ENCODE peak calls at places on chromosomes 16 and 17, in seven cellular contexts. B is fibroblast of lung, E is neural progenitor cell, H is HCT116, Q is H9, P is SK-N-SH, C is GM12878. A is an unnamed sample.

GRCh38 chr17:20281860-20282259 is 185.5 kb downstream of the LGALS9B start:
- DNase-seq in B (no peak), E (no peak), H (no peak), Q (no peak), P (no peak), C (no peak), A (no peak)

GRCh38 chr17:69088643-69089200 is 28.0 kb upstream of the ABCA9 start:
- DNase-seq in B (no peak), E (no peak), H (no peak), Q (no peak), P (no peak), C (no peak), A (no peak)

GRCh38 chr16:86697715-86698114 is 119.4 kb downstream of the FOXL1 start:
- DNase-seq in B (peak), E (no peak), H (no peak), Q (no peak), P (no peak), C (no peak), A (no peak)

GRCh38 chr16:4521971-4522623 is 16.5 kb downstream of the CDIP1 start:
- DNase-seq in B (peak), E (peak), H (no peak), Q (peak), P (peak), C (no peak), A (no peak)

GRCh38 chr17:77644981-77645380 is 313.5 kb upstream of the TNRC6C start:
- DNase-seq in B (no peak), E (peak), H (no peak), Q (peak), P (no peak), C (no peak), A (no peak)

GRCh38 chr16:56860226-56861020 is 4.6 kb upstream of the SLC12A3 start:
- DNase-seq in B (no peak), E (no peak), H (no peak), Q (no peak), P (no peak), C (peak), A (no peak)

GRCh38 chr16:27720731-27721547 is 171.0 kb downstream of the KATNIP start:
- DNase-seq in B (no peak), E (peak), H (no peak), Q (no peak), P (no peak), C (no peak), A (no peak)

GRCh38 chr17:15154618-15155017 is 110.5 kb downstream of the PMP22 start:
- DNase-seq in B (peak), E (no peak), H (no peak), Q (no peak), P (no peak), C (no peak), A (no peak)

GRCh38 chr17:41230094-41230493 is 2.2 kb upstream of the KRTAP9-3 start:
- DNase-seq in B (no peak), E (no peak), H (no peak), Q (no peak), P (no peak), C (no peak), A (no peak)

DNA sequence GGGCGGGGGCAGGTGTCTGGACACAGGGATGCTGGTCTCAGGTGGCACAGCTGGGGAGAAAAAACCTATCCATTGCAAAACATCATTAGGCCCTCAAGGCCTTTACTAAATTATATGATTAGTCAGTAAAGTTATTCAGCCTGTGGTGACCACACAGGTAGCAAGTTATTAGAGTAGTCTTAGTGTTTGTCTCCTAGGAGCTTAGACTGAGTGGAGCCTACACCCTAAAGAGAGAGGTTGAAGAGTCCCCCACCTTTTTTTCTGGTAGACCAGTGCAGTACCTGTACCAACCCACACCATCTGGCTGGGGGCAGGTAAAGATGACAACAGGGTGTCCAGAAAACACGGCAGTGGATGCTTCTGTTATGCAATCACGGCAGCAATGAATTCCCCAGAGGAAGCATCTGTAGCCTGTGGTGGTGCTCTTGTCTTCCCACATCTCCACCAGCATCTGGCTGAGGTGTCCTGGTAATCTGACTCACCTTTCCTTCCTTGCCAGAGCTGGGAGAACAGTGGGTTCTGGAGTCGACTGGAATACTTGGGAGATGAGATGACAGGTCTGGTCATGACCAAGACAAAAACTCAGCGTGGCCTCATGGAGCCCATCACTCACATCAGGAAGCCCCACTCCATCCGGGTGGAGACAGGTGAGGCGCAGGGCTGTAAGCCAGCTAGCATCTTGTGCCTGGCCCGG is 11.0 kb downstream of the MYCBPAP start:
- DNase-seq in B (no peak), E (no peak), H (no peak), Q (no peak), P (no peak), C (no peak), A (peak)
- H3K4me2 ChIP-seq in B (no peak), E (no peak), H (no peak), Q (no peak), P (no peak), C (no peak), A (no peak)

GRCh38 chr16:68272501-68273209 is 8.3 kb downstream of the SLC7A6 start:
- DNase-seq in B (no peak), E (no peak), H (no peak), Q (no peak), P (no peak), C (no peak), A (no peak)

GRCh38 chr16:68267612-68268405 is 3.5 kb downstream of the SLC7A6 start:
- DNase-seq in B (no peak), E (peak), H (no peak), Q (peak), P (no peak), C (no peak), A (no peak)

GRCh38 chr16:68270353-68270752 is 6.0 kb downstream of the SLC7A6 start:
- DNase-seq in B (no peak), E (no peak), H (no peak), Q (no peak), P (no peak), C (no peak), A (no peak)

GRCh38 chr16:68273459-68273858 is 9.1 kb downstream of the SLC7A6 start:
- DNase-seq in B (no peak), E (no peak), H (no peak), Q (no peak), P (no peak), C (no peak), A (no peak)

DNA sequence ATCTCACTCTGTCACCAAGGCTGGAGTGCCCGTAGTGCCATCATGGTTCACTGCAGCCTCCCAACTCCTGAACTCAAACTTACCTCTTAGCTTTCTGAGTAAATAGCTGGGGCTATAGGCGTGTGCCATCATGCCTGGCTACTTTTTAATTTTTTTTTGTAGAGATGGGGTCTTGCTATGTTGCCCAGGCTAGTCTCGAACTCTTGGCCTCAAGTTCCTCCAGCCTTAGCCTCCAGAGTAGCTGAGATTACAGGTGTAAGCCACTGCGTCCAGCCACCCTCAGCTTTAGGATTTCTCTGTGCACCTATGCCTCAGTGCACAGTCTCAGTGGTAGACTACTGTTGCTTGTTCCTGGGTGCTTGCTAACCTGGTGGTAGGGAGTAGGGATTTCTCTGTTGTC is 5.5 kb downstream of the SLC7A6 start:
- DNase-seq in B (no peak), E (no peak), H (no peak), Q (no peak), P (no peak), C (no peak), A (no peak)
- H2AFZ ChIP-seq in B (no peak), E (no peak), H (no peak), Q (no peak), P (no peak), C (no peak), A (no peak)

DNA sequence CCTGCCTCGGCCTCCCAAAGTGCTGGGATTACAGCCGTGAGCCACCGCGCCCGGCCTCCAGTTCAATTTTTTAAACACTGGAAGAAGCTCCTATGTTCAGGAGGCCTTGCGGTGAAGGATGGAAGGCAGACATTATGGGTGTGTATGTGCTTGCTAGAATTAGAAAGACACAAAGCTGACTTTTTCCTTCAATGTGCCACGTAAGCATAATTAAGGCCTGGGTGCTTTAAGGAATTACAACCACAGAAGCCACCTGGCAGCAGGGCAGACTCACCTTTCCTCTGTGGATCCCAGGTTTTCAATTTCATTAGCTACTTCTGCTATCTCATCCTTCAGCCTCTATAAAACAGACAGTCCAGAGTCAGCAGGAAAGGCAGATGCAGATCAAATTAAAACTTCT is 74.2 kb downstream of the CYTH1 start:
- DNase-seq in B (no peak), E (no peak), H (no peak), Q (no peak), P (no peak), C (no peak), A (no peak)
- H3K4me2 ChIP-seq in B (no peak), E (no peak), H (no peak), Q (no peak), P (no peak), C (peak), A (no peak)

GRCh38 chr17:16941643-16942042 is 30.3 kb downstream of the TNFRSF13B start:
- DNase-seq in B (no peak), E (no peak), H (no peak), Q (no peak), P (no peak), C (no peak), A (peak)

GRCh38 chr17:16942141-16943031 is 29.5 kb downstream of the TNFRSF13B start:
- DNase-seq in B (no peak), E (no peak), H (no peak), Q (no peak), P (no peak), C (no peak), A (peak)

GRCh38 chr17:16944334-16945140 is 27.4 kb downstream of the TNFRSF13B start:
- DNase-seq in B (no peak), E (peak), H (no peak), Q (peak), P (no peak), C (no peak), A (no peak)

GRCh38 chr17:16943541-16944333 is 28.2 kb downstream of the TNFRSF13B start:
- DNase-seq in B (no peak), E (no peak), H (no peak), Q (no peak), P (no peak), C (no peak), A (no peak)

DNA sequence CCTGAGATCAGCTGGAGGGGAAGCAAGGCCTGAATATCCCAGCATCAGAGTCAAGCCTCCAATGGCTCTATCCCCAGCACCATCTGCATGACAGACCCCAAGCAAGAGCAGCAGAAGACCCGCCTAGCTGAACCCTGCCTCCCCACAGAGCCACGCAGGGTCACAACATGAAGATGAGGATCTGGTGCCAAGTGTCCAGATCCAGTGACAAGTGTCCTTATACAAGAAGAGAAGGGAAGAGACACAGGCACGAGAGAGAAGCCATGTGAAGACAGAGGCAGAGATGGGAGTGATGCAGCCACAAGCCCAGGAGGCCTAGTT is 28.9 kb downstream of the TNFRSF13B start:
- DNase-seq in B (no peak), E (no peak), H (no peak), Q (no peak), P (no peak), C (no peak), A (no peak)
- H2AFZ ChIP-seq in B (no peak), E (no peak), H (no peak), Q (no peak), P (no peak), C (no peak), A (peak)

DNA sequence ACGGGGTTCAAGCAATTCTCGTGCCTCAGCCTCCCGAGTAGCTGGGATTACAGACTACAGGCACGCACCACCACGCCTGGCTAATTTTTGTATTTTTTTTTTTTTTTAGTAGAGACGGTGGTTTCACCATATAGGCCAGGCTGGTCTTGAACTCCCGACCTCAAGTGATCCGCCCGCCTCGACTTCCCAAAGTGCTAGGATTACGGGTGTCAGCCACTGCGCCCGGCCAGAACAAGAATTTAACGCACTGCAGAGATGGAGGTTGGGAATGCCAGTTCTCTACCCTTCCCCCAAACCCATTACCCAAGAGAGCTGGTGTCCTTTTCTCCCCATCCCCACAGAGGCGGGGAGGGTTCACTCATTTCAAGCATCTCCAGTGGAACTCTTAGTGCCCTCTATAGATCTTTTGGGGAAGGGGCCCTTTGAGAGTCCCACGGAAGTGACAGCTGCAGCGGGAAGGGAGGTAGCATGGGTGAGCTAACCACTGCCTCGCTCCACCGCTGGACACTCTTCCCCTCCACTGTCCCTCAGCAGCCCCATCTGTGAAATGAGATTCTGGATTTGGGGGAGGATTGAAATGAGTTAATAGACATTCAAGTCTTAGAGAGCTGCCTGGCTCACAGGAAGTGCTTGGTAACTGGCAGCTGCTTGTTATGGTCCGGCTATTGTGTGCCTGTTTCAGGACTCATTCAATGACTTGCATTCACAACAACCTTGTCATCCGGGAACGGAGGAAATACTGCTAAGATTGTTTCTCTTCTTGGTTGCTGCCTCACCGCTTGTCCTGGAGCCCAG is 3.5 kb upstream of the UBALD2 start:
- DNase-seq in B (no peak), E (no peak), H (no peak), Q (no peak), P (no peak), C (no peak), A (peak)
- H3K4me2 ChIP-seq in B (no peak), E (no peak), H (no peak), Q (no peak), P (no peak), C (peak), A (peak)

GRCh38 chr16:65318138-65318537 is 196.3 kb upstream of the CDH11 start:
- DNase-seq in B (no peak), E (peak), H (no peak), Q (peak), P (peak), C (no peak), A (no peak)
- H2AFZ ChIP-seq in B (peak), E (no peak), H (no peak), Q (no peak), P (peak), C (no peak), A (no peak)

A was measured in PC-3.